ENCODE peak calls at places on chromosomes 6 and 20, in seven cellular contexts. One of them, this sample, is unnamed.

GRCh38 chr20:38866265-38867061 is 59.8 kb upstream of the FAM83D start:
- DNase-seq in heart left ventricle: no peak
- DNase-seq in CD8-positive, alpha-beta T cell: no peak
- DNase-seq in brain microvascular endothelial cell: no peak
- DNase-seq in AG10803: no peak
- DNase-seq in nephron progenitor cell: no peak
- DNase-seq in B cell: no peak
- DNase-seq in this sample: no peak

GRCh38 chr20:37976862-37977261 is 56.4 kb downstream of the TTI1 start:
- DNase-seq in heart left ventricle: no peak
- DNase-seq in CD8-positive, alpha-beta T cell: no peak
- DNase-seq in brain microvascular endothelial cell: no peak
- DNase-seq in AG10803: no peak
- DNase-seq in nephron progenitor cell: no peak
- DNase-seq in B cell: no peak
- DNase-seq in this sample: no peak

GRCh38 chr6:5215181-5215580 is 45.6 kb downstream of the LYRM4 start:
- DNase-seq in heart left ventricle: no peak
- DNase-seq in CD8-positive, alpha-beta T cell: no peak
- DNase-seq in brain microvascular endothelial cell: no peak
- DNase-seq in AG10803: no peak
- DNase-seq in nephron progenitor cell: no peak
- DNase-seq in B cell: no peak
- DNase-seq in this sample: no peak

GRCh38 chr20:15252289-15252688 is 914.9 kb upstream of the FLRT3 start:
- DNase-seq in heart left ventricle: no peak
- DNase-seq in CD8-positive, alpha-beta T cell: no peak
- DNase-seq in brain microvascular endothelial cell: no peak
- DNase-seq in AG10803: no peak
- DNase-seq in nephron progenitor cell: no peak
- DNase-seq in B cell: no peak
- DNase-seq in this sample: no peak

GRCh38 chr20:35820715-35821114 is 48.9 kb downstream of the PHF20 start:
- DNase-seq in heart left ventricle: peak; percentile 52
- DNase-seq in CD8-positive, alpha-beta T cell: no peak
- DNase-seq in brain microvascular endothelial cell: peak; percentile 30
- DNase-seq in AG10803: peak; percentile 39
- DNase-seq in nephron progenitor cell: no peak
- DNase-seq in B cell: no peak
- DNase-seq in this sample: no peak

GRCh38 chr20:4112490-4113420 is 97.4 kb upstream of the RNF24 start:
- DNase-seq in heart left ventricle: peak; percentile 45
- DNase-seq in CD8-positive, alpha-beta T cell: no peak
- DNase-seq in brain microvascular endothelial cell: no peak
- DNase-seq in AG10803: peak; percentile 55
- DNase-seq in nephron progenitor cell: no peak
- DNase-seq in B cell: no peak
- DNase-seq in this sample: no peak

GRCh38 chr20:13158339-13158738 is 62.7 kb upstream of the ISM1 start:
- DNase-seq in heart left ventricle: no peak
- DNase-seq in CD8-positive, alpha-beta T cell: no peak
- DNase-seq in brain microvascular endothelial cell: no peak
- DNase-seq in AG10803: no peak
- DNase-seq in nephron progenitor cell: no peak
- DNase-seq in B cell: no peak
- DNase-seq in this sample: no peak

GRCh38 chr6:52009736-52010135 is 77.7 kb downstream of the PKHD1 start:
- DNase-seq in heart left ventricle: no peak
- DNase-seq in CD8-positive, alpha-beta T cell: no peak
- DNase-seq in brain microvascular endothelial cell: no peak
- DNase-seq in AG10803: no peak
- DNase-seq in nephron progenitor cell: no peak
- DNase-seq in B cell: no peak
- DNase-seq in this sample: no peak

GRCh38 chr20:43194187-43194586 is 4.5 kb upstream of the PTPRT start:
- DNase-seq in heart left ventricle: no peak
- DNase-seq in CD8-positive, alpha-beta T cell: no peak
- DNase-seq in brain microvascular endothelial cell: no peak
- DNase-seq in AG10803: no peak
- DNase-seq in nephron progenitor cell: no peak
- DNase-seq in B cell: no peak
- DNase-seq in this sample: no peak

GRCh38 chr6:127023001-127023778 is 95.3 kb upstream of the RSPO3 start:
- DNase-seq in heart left ventricle: no peak
- DNase-seq in CD8-positive, alpha-beta T cell: no peak
- DNase-seq in brain microvascular endothelial cell: no peak
- DNase-seq in AG10803: no peak
- DNase-seq in nephron progenitor cell: no peak
- DNase-seq in B cell: no peak
- DNase-seq in this sample: no peak

GRCh38 chr6:53701333-53702073 is 35.9 kb upstream of the KLHL31 start:
- DNase-seq in heart left ventricle: no peak
- DNase-seq in CD8-positive, alpha-beta T cell: no peak
- DNase-seq in brain microvascular endothelial cell: no peak
- DNase-seq in AG10803: no peak
- DNase-seq in nephron progenitor cell: no peak
- DNase-seq in B cell: no peak
- DNase-seq in this sample: no peak

GRCh38 chr6:158784505-158784904 is 34.7 kb downstream of the EZR start:
- DNase-seq in heart left ventricle: no peak
- DNase-seq in CD8-positive, alpha-beta T cell: no peak
- DNase-seq in brain microvascular endothelial cell: peak; percentile 25
- DNase-seq in AG10803: peak; percentile 36
- DNase-seq in nephron progenitor cell: no peak
- DNase-seq in B cell: no peak
- DNase-seq in this sample: no peak

GRCh38 chr6:42394881-42395620 is 56.7 kb downstream of the TRERF1 start:
- DNase-seq in heart left ventricle: no peak
- DNase-seq in CD8-positive, alpha-beta T cell: no peak
- DNase-seq in brain microvascular endothelial cell: no peak
- DNase-seq in AG10803: no peak
- DNase-seq in nephron progenitor cell: no peak
- DNase-seq in B cell: no peak
- DNase-seq in this sample: peak; percentile 62

GRCh38 chr6:137161975-137162374 is 11.5 kb downstream of the IL22RA2 start:
- DNase-seq in heart left ventricle: no peak
- DNase-seq in CD8-positive, alpha-beta T cell: no peak
- DNase-seq in brain microvascular endothelial cell: no peak
- DNase-seq in AG10803: no peak
- DNase-seq in nephron progenitor cell: no peak
- DNase-seq in B cell: no peak
- DNase-seq in this sample: no peak

GRCh38 chr20:59747671-59748515 is 143.6 kb downstream of the PHACTR3 start:
- DNase-seq in heart left ventricle: no peak
- DNase-seq in CD8-positive, alpha-beta T cell: no peak
- DNase-seq in brain microvascular endothelial cell: no peak
- DNase-seq in AG10803: no peak
- DNase-seq in nephron progenitor cell: no peak
- DNase-seq in B cell: no peak
- DNase-seq in this sample: no peak

GRCh38 chr6:5484692-5485091 is 223.4 kb downstream of the FARS2 start:
- DNase-seq in heart left ventricle: no peak
- DNase-seq in CD8-positive, alpha-beta T cell: no peak
- DNase-seq in brain microvascular endothelial cell: no peak
- DNase-seq in AG10803: no peak
- DNase-seq in nephron progenitor cell: no peak
- DNase-seq in B cell: no peak
- DNase-seq in this sample: no peak

GRCh38 chr20:30503992-30504570 is 753.4 kb upstream of the DEFB115 start:
- DNase-seq in heart left ventricle: no peak
- DNase-seq in CD8-positive, alpha-beta T cell: no peak
- DNase-seq in brain microvascular endothelial cell: no peak
- DNase-seq in AG10803: no peak
- DNase-seq in nephron progenitor cell: no peak
- DNase-seq in B cell: no peak
- DNase-seq in this sample: no peak

GRCh38 chr20:36845288-36845969 is 30.5 kb upstream of the TLDC2 start:
- DNase-seq in heart left ventricle: no peak
- DNase-seq in CD8-positive, alpha-beta T cell: no peak
- DNase-seq in brain microvascular endothelial cell: no peak
- DNase-seq in AG10803: no peak
- DNase-seq in nephron progenitor cell: no peak
- DNase-seq in B cell: no peak
- DNase-seq in this sample: no peak

GRCh38 chr6:33897193-33897479 is 93.3 kb upstream of the MLN start:
- DNase-seq in heart left ventricle: no peak
- DNase-seq in CD8-positive, alpha-beta T cell: no peak
- DNase-seq in brain microvascular endothelial cell: no peak
- DNase-seq in AG10803: no peak
- DNase-seq in nephron progenitor cell: no peak
- DNase-seq in B cell: no peak
- DNase-seq in this sample: no peak

GRCh38 chr20:47320990-47321805 is 35.3 kb downstream of the ZMYND8 start:
- DNase-seq in heart left ventricle: no peak
- DNase-seq in CD8-positive, alpha-beta T cell: no peak
- DNase-seq in brain microvascular endothelial cell: no peak
- DNase-seq in AG10803: no peak
- DNase-seq in nephron progenitor cell: no peak
- DNase-seq in B cell: no peak
- DNase-seq in this sample: no peak

GRCh38 chr6:92847988-92848387 is 571.4 kb downstream of the EPHA7 start:
- DNase-seq in heart left ventricle: no peak
- DNase-seq in CD8-positive, alpha-beta T cell: no peak
- DNase-seq in brain microvascular endothelial cell: no peak
- DNase-seq in AG10803: no peak
- DNase-seq in nephron progenitor cell: no peak
- DNase-seq in B cell: no peak
- DNase-seq in this sample: no peak

GRCh38 chr6:1895721-1896120 is 286.0 kb downstream of the FOXC1 start:
- DNase-seq in heart left ventricle: no peak
- DNase-seq in CD8-positive, alpha-beta T cell: no peak
- DNase-seq in brain microvascular endothelial cell: no peak
- DNase-seq in AG10803: peak; percentile 34
- DNase-seq in nephron progenitor cell: no peak
- DNase-seq in B cell: no peak
- DNase-seq in this sample: no peak

GRCh38 chr6:145241039-145241438 is 494.3 kb downstream of the EPM2A start:
- DNase-seq in heart left ventricle: no peak
- DNase-seq in CD8-positive, alpha-beta T cell: no peak
- DNase-seq in brain microvascular endothelial cell: peak; percentile 40
- DNase-seq in AG10803: peak; percentile 55
- DNase-seq in nephron progenitor cell: no peak
- DNase-seq in B cell: no peak
- DNase-seq in this sample: no peak

GRCh38 chr6:34476462-34476861 is 10.6 kb downstream of the PACSIN1 start:
- DNase-seq in heart left ventricle: no peak
- DNase-seq in CD8-positive, alpha-beta T cell: no peak
- DNase-seq in brain microvascular endothelial cell: no peak
- DNase-seq in AG10803: no peak
- DNase-seq in nephron progenitor cell: no peak
- DNase-seq in B cell: no peak
- DNase-seq in this sample: no peak

GRCh38 chr6:112694986-112695385 is 347.9 kb downstream of the RFPL4B start:
- DNase-seq in heart left ventricle: no peak
- DNase-seq in CD8-positive, alpha-beta T cell: no peak
- DNase-seq in brain microvascular endothelial cell: no peak
- DNase-seq in AG10803: no peak
- DNase-seq in nephron progenitor cell: no peak
- DNase-seq in B cell: no peak
- DNase-seq in this sample: no peak

DNA sequence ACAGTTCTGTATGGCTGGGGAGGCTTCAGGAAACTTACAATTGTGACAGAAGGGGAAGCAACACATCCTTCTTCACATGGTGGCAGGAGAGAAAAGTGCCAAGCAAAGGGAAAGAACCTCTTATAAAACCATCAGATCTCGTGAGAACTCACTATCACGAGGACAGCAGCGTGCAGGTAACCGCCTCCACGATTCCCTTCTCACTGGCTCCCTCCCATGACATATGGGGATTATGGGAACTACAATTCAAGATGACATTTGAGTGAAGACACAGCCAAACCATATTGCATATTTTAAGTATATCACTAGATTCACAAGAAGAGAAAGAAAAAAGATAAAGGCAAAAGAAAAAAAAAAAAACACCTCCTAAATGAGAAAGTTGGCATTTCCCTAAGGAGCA is 431.9 kb upstream of the RGS17 start:
- DNase-seq in heart left ventricle: no peak
- DNase-seq in CD8-positive, alpha-beta T cell: no peak
- DNase-seq in brain microvascular endothelial cell: no peak
- DNase-seq in AG10803: no peak
- DNase-seq in nephron progenitor cell: no peak
- DNase-seq in B cell: no peak
- DNase-seq in this sample: no peak
- TF ChIP-seq CTCF in heart left ventricle: no peak
- TF ChIP-seq CTCF in CD8-positive, alpha-beta T cell: no peak
- TF ChIP-seq CTCF in brain microvascular endothelial cell: no peak
- TF ChIP-seq CTCF in AG10803: no peak
- TF ChIP-seq CTCF in nephron progenitor cell: peak; percentile 7
- TF ChIP-seq CTCF in B cell: no peak
- TF ChIP-seq CTCF in this sample: no peak

GRCh38 chr20:31823360-31824124 is 4.4 kb downstream of the MYLK2 start:
- DNase-seq in heart left ventricle: no peak
- DNase-seq in CD8-positive, alpha-beta T cell: no peak
- DNase-seq in brain microvascular endothelial cell: peak; percentile 46
- DNase-seq in AG10803: no peak
- DNase-seq in nephron progenitor cell: no peak
- DNase-seq in B cell: no peak
- DNase-seq in this sample: no peak
- TF ChIP-seq CTCF in heart left ventricle: no peak
- TF ChIP-seq CTCF in CD8-positive, alpha-beta T cell: no peak
- TF ChIP-seq CTCF in brain microvascular endothelial cell: peak; percentile 27
- TF ChIP-seq CTCF in AG10803: no peak
- TF ChIP-seq CTCF in nephron progenitor cell: no peak
- TF ChIP-seq CTCF in B cell: no peak
- TF ChIP-seq CTCF in this sample: no peak

GRCh38 chr6:152078804-152079203 is 271.3 kb downstream of the ESR1 start:
- DNase-seq in heart left ventricle: no peak
- DNase-seq in CD8-positive, alpha-beta T cell: no peak
- DNase-seq in brain microvascular endothelial cell: no peak
- DNase-seq in AG10803: no peak
- DNase-seq in nephron progenitor cell: peak; percentile 10
- DNase-seq in B cell: no peak
- DNase-seq in this sample: no peak
- TF ChIP-seq CTCF in heart left ventricle: no peak
- TF ChIP-seq CTCF in CD8-positive, alpha-beta T cell: no peak
- TF ChIP-seq CTCF in brain microvascular endothelial cell: peak; percentile 23
- TF ChIP-seq CTCF in AG10803: no peak
- TF ChIP-seq CTCF in nephron progenitor cell: peak; percentile 11
- TF ChIP-seq CTCF in B cell: no peak
- TF ChIP-seq CTCF in this sample: no peak

DNA sequence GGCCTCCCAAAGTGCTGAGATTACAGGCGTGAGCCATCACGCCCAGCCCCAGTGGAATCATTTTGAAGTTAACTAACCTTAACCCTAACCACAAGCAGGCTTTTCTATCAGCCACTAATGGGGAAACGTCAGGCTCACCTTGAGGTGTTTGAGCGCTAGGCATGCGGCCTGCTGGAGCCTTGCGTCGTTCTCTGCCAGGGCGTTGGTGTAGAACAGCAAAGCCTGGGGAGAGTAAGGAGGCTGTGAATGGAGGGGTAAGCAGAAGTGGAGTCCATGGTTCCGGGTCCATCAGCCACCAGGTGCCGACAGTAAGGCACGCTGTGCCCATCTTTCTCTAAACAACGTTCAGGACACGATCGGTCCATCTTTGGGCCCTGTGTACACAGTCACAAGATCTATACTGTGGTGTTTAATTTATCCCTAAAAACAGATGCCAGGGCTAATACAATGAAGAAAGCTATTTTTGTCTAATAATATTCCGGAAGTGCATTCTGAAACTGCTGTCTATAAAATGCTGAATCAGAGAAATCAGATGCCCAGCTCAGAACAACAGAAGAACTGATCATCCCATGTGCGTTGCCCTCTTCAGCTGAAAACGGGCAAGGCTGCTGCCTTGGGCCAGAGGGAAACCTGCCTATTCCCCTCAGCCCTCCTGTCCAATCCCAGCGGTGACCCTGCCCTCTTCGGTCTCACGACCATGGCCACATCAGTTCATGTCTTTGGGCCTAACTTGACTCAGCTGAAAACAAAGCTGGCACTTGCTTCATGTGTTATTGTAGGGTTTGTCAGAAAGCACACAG is 79.6 kb downstream of the PTPN1 start:
- DNase-seq in heart left ventricle: no peak
- DNase-seq in CD8-positive, alpha-beta T cell: no peak
- DNase-seq in brain microvascular endothelial cell: no peak
- DNase-seq in AG10803: no peak
- DNase-seq in nephron progenitor cell: no peak
- DNase-seq in B cell: no peak
- DNase-seq in this sample: no peak
- TF ChIP-seq CTCF in heart left ventricle: no peak
- TF ChIP-seq CTCF in CD8-positive, alpha-beta T cell: no peak
- TF ChIP-seq CTCF in brain microvascular endothelial cell: no peak
- TF ChIP-seq CTCF in AG10803: no peak
- TF ChIP-seq CTCF in nephron progenitor cell: no peak
- TF ChIP-seq CTCF in B cell: no peak
- TF ChIP-seq CTCF in this sample: no peak

This sample was measured in CD14-positive monocyte.